ENCODE peak calls at places on chromosomes 2 and 18, in seven cellular contexts. P is esophagus squamous epithelium, Z is BE2C, F is HCT116, Q is tibial nerve, W is WERI-Rb-1, V is psoas muscle. B is an unnamed sample.

GRCh38 chr18:58176915-58177717 is 133.1 kb downstream of the NEDD4L start:
- DNase-seq in W (no peak), V (no peak), Q (no peak), Z (no peak), P (no peak), F (no peak), B (no peak)

GRCh38 chr2:71691747-71692455 is 238.5 kb downstream of the DYSF start:
- DNase-seq in Q (no peak), F (no peak), Z (no peak), W (no peak), V (peak), P (no peak), B (no peak)

GRCh38 chr2:44314354-44314753 is 39.1 kb downstream of the SLC3A1 start:
- DNase-seq in Z (no peak), V (no peak), Q (no peak), P (no peak), W (no peak), F (no peak), B (no peak)

GRCh38 chr18:25298853-25299274 is 53.1 kb downstream of the ZNF521 start:
- DNase-seq in Z (no peak), F (no peak), W (no peak), Q (no peak), P (no peak), V (peak), B (no peak)

GRCh38 chr2:85342156-85342555 is 12.2 kb downstream of the RETSAT start:
- DNase-seq in P (no peak), Z (no peak), W (no peak), F (no peak), V (no peak), Q (no peak), B (no peak)

GRCh38 chr18:42675810-42676209 is 439.7 kb downstream of the RIT2 start:
- DNase-seq in P (no peak), F (no peak), Q (no peak), V (no peak), Z (no peak), W (no peak), B (no peak)

GRCh38 chr2:98664323-98664722 is 55.9 kb downstream of the UNC50 start:
- DNase-seq in F (peak), V (no peak), Z (no peak), W (no peak), Q (no peak), P (no peak), B (no peak)

GRCh38 chr2:231522418-231523180 is 7.6 kb downstream of the NMUR1 start:
- DNase-seq in P (no peak), V (no peak), F (no peak), Z (no peak), W (no peak), Q (no peak), B (no peak)

GRCh38 chr2:197803033-197803444 is 1.4 kb upstream of the PLCL1 start:
- DNase-seq in W (peak), P (no peak), F (peak), Q (no peak), V (no peak), Z (peak), B (no peak)

GRCh38 chr2:100285011-100285410 is 37.3 kb downstream of the LONRF2 start:
- DNase-seq in Z (no peak), Q (no peak), F (no peak), P (no peak), W (no peak), V (no peak), B (no peak)

GRCh38 chr2:173959358-173959884 is 5.8 kb downstream of the SP3 start:
- DNase-seq in Z (no peak), W (no peak), Q (no peak), F (no peak), V (no peak), P (no peak), B (no peak)

GRCh38 chr2:133854603-133855200 is 286.4 kb upstream of the NCKAP5 start:
- DNase-seq in F (no peak), Q (no peak), W (no peak), P (no peak), Z (no peak), V (no peak), B (no peak)

GRCh38 chr2:10303634-10304378 is 1.1 kb downstream of the HPCAL1 start:
- DNase-seq in V (no peak), P (no peak), Z (peak), Q (no peak), W (peak), F (no peak), B (peak)

GRCh38 chr2:74373985-74374384 is 6.1 kb downstream of the DCTN1 start:
- DNase-seq in Z (no peak), W (peak), Q (no peak), V (no peak), F (no peak), P (no peak), B (no peak)

GRCh38 chr2:47485177-47485576 is 82.2 kb downstream of the MSH2 start:
- DNase-seq in V (no peak), W (no peak), F (no peak), Q (no peak), P (no peak), Z (no peak), B (no peak)

GRCh38 chr2:72024451-72025175 is 123.0 kb downstream of the CYP26B1 start:
- DNase-seq in F (no peak), Z (no peak), V (no peak), W (peak), Q (no peak), P (no peak), B (no peak)

GRCh38 chr18:50162486-50163304 is 32.3 kb downstream of the MYO5B start:
- DNase-seq in F (no peak), W (no peak), V (no peak), Z (no peak), P (no peak), Q (no peak), B (no peak)

DNA sequence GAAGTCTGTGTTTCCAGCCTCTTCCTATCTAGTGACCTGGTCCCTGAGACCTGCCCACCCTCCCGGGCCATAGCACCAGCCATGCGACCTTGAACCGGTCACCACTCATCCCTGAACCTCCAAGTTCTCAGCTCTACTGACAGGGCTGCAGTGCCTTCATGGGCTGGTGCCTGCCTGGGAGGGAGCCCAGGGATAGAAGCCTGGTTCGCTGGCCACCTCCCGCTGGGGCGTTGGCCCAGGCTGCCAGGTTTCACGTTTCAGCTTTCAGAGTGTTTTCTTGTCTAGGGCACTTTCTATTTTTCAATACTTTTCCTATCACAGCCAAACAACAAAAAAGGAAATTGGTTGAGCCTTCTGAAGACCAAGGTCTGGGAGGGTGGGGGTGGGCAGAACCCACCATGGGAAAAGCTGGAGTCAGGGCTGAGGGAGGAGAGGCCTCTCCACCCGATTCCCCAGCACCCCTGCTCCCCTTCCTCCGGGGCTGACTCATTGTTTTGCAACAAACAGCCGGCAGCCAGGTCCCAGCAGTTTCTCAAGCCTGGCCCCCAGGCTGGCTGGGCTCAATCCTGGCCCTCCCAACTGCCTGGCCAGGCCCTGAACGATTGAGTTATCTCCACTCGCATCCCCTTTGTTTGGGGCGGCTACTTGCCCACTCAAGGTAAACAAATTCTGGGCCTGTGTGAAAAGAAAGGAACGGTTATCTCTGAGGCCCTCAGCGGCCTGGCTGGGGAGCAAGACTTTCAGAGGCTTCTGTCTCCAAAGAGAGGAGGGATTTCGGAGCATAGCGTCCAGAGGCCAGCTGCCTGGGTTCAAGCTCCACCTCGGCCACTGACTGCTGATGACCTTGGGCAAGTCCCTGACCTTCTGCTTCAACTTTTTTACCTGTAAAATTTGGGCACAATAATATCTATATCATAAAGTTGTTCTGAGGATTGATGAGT is 47.5 kb downstream of the ZFP36L2 start:
- DNase-seq in P (no peak), W (no peak), V (peak), F (peak), Z (no peak), Q (peak), B (peak)
- TF ChIP-seq CTCF in P (no peak), W (no peak), V (no peak), F (no peak), Z (no peak), Q (no peak), B (no peak)

DNA sequence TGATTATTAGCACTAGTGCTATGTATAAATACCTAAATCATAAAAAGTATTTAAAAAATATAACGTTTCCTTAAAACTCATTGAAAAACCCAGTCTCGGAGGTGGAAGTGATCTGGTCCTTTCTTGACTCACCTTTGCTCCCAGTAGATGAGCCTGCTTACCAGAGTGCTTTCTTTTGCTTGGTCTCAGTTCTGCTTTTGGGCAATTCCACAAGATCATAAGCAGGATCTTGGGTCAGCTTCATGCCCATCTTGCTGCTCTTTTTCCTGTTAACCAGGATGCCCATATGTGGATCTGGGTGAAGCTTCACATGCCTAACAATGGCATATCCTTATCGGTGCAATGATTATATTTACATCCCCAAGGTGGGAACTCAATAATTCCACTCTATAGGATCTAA is 332.1 kb upstream of the FAM98A start:
- DNase-seq in Q (no peak), Z (no peak), V (no peak), W (no peak), F (no peak), P (no peak), B (no peak)
- TF ChIP-seq CTCF in Q (no peak), Z (no peak), V (no peak), W (no peak), F (no peak), P (no peak), B (no peak)

DNA sequence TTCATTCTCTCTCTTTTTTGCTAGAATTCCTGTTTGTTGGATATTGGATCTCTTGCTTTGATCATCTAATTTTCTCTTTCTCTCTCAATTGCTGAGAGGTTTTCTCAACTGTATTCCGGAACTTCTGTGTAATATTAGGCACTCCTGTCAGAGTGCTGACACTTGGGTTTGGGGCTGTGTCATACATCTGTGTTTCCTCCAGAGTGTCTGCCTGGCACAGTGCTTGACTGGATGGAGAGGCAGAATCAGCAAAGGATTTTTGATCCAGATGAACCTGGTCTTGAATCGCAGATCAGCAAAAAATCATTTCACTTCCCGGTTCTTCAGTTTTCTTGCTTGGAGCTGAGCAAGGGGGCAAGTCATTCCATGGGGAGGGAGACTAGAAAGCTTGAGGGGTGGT is 87.7 kb upstream of the CXCR4 start:
- DNase-seq in P (no peak), Q (no peak), Z (no peak), F (no peak), W (no peak), V (no peak), B (no peak)
- TF ChIP-seq CTCF in P (no peak), Q (no peak), Z (no peak), F (no peak), W (no peak), V (no peak), B (no peak)

DNA sequence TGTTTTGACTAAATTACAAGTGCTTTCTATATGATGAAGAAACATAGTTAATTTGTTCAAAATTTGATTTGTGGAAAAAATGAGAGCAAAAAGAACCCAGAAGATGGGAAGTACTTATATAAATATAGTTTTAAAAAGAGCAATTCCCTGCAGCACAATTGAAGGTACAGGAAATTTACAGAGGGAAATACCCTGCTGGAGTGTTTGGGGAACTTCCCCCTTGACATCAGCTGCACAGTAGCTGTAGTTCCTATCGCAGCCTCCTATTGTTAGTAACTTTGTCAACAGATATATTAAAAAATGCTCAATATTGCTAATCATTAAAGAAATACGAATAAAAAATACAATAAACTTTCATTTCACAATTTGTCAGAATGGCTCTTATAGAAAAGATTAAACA is 1118.8 kb upstream of the ZEB2 start:
- DNase-seq in Q (no peak), Z (no peak), W (no peak), V (no peak), F (no peak), P (no peak), B (no peak)
- TF ChIP-seq CTCF in Q (no peak), Z (peak), W (no peak), V (no peak), F (no peak), P (no peak), B (no peak)

B was measured in nephron progenitor cell.